ENCODE peak calls at places on chromosomes 5 and 9, in four cellular contexts. F is K562, C is HEK293T, N is GM12878. T is an unnamed sample.

GRCh38 chr5:14401639-14402038 is 180.0 kb upstream of the OTULINL start:
- DNase-seq in C (no peak), F (no peak), N (no peak), T (no peak)

GRCh38 chr5:76601470-76601869 is 21.7 kb downstream of the F2RL2 start:
- DNase-seq in F (peak), N (no peak), C (peak), T (peak)

GRCh38 chr9:61671276-61671973 is 481.6 kb downstream of the SPATA31A7 start:
- DNase-seq in C (no peak), N (no peak), F (no peak), T (no peak)

GRCh38 chr5:74514888-74515551 is 125.5 kb downstream of the ENC1 start:
- DNase-seq in N (no peak), C (no peak), F (no peak), T (peak)

GRCh38 chr9:79769476-79770275 is 197.9 kb downstream of the TLE4 start:
- DNase-seq in C (no peak), F (no peak), N (no peak), T (no peak)

GRCh38 chr9:89483592-89484474 is 14.1 kb downstream of the SEMA4D start:
- DNase-seq in C (no peak), F (no peak), N (no peak), T (no peak)

GRCh38 chr5:54329731-54330709 is 19.6 kb upstream of the ARL15 start:
- DNase-seq in F (no peak), C (no peak), N (no peak), T (no peak)

GRCh38 chr9:126386088-126386487 is 59.5 kb downstream of the MVB12B start:
- DNase-seq in F (no peak), C (peak), N (no peak), T (peak)

GRCh38 chr9:69815313-69815712 is 5.3 kb upstream of the CFAP95 start:
- DNase-seq in F (no peak), C (no peak), N (no peak), T (no peak)

GRCh38 chr9:6680797-6681146 is 35.2 kb upstream of the GLDC start:
- DNase-seq in C (no peak), N (no peak), F (no peak), T (peak)

GRCh38 chr5:59525957-59526356 is 367.6 kb downstream of the PDE4D start:
- DNase-seq in N (no peak), C (no peak), F (no peak), T (peak)

GRCh38 chr9:123412171-123412820 is 56.3 kb downstream of the CRB2 start:
- DNase-seq in N (no peak), F (no peak), C (no peak), T (no peak)

GRCh38 chr9:79572032-79572890 is 496 bp downstream of the TLE4 start:
- DNase-seq in N (no peak), C (peak), F (peak), T (no peak)

GRCh38 chr9:126549246-126550006 is 64.3 kb upstream of the LMX1B start:
- DNase-seq in C (no peak), N (no peak), F (no peak), T (no peak)

GRCh38 chr9:4152876-4153275 is 147.0 kb downstream of the GLIS3 start:
- DNase-seq in F (no peak), N (no peak), C (no peak), T (no peak)

GRCh38 chr9:68907910-68908309 is 106.0 kb downstream of the PRKACG start:
- DNase-seq in C (no peak), N (no peak), F (no peak), T (no peak)

GRCh38 chr5:87361536-87362213 is 51.1 kb downstream of the CCNH start:
- DNase-seq in C (no peak), N (no peak), F (no peak), T (no peak)

GRCh38 chr5:90410178-90410762 is 714 bp upstream of the CETN3 start:
- DNase-seq in N (no peak), C (no peak), F (no peak), T (peak)

GRCh38 chr5:180600554-180601041 is 9.3 kb upstream of the SCGB3A1 start:
- DNase-seq in C (no peak), F (no peak), N (no peak), T (no peak)

GRCh38 chr5:18314192-18314778 is 680.0 kb downstream of the TAF11L14 start:
- DNase-seq in N (no peak), F (peak), C (no peak), T (no peak)

GRCh38 chr5:99814311-99815063 is 720.7 kb upstream of the FAM174A start:
- DNase-seq in F (no peak), N (no peak), C (no peak), T (no peak)

GRCh38 chr5:143536364-143536763 is 132.9 kb upstream of the NR3C1 start:
- DNase-seq in C (no peak), F (no peak), N (no peak), T (peak)

GRCh38 chr5:67815455-67816391 is 399.8 kb upstream of the PIK3R1 start:
- DNase-seq in C (no peak), N (no peak), F (no peak), T (peak)

GRCh38 chr9:87516222-87516930 is 18.7 kb downstream of the DAPK1 start:
- DNase-seq in F (peak), N (no peak), C (no peak), T (peak)

GRCh38 chr5:91670565-91670964 is 287.4 kb upstream of the ARRDC3 start:
- DNase-seq in F (no peak), C (peak), N (no peak), T (no peak)

GRCh38 chr5:100110497-100110896 is 424.7 kb upstream of the FAM174A start:
- DNase-seq in N (no peak), F (no peak), C (no peak), T (no peak)

GRCh38 chr5:15790446-15791005 is 290.5 kb downstream of the FBXL7 start:
- DNase-seq in C (no peak), N (no peak), F (no peak), T (no peak)

GRCh38 chr5:137753227-137753985 is 757 bp downstream of the HNRNPA0 start:
- DNase-seq in N (no peak), C (peak), F (peak), T (no peak)

GRCh38 chr5:39256472-39256871 is 37.1 kb upstream of the FYB1 start:
- DNase-seq in F (no peak), C (no peak), N (peak), T (no peak)

GRCh38 chr5:32559411-32559810 is 25.9 kb upstream of the SUB1 start:
- DNase-seq in F (peak), N (no peak), C (no peak), T (no peak)

GRCh38 chr5:177454397-177455035 is 7.9 kb downstream of the PRR7 start:
- DNase-seq in N (no peak), C (peak), F (peak), T (peak)

GRCh38 chr9:37266630-37267029 is 146.3 kb downstream of the ZCCHC7 start:
- DNase-seq in N (no peak), F (no peak), C (no peak), T (no peak)

GRCh38 chr5:77322406-77322805 is 111.9 kb downstream of the PDE8B start:
- DNase-seq in C (no peak), N (no peak), F (no peak), T (no peak)

GRCh38 chr5:179986328-179986727 is 78.6 kb upstream of the TBC1D9B start:
- DNase-seq in F (no peak), C (no peak), N (no peak), T (no peak)

GRCh38 chr9:126442636-126443035 is 116.0 kb downstream of the MVB12B start:
- DNase-seq in F (no peak), N (no peak), C (no peak), T (no peak)

GRCh38 chr9:109751253-109751652 is 28.7 kb upstream of the PALM2AKAP2 start:
- DNase-seq in N (no peak), C (no peak), F (no peak), T (peak)

GRCh38 chr9:17521456-17521855 is 57.4 kb upstream of the SH3GL2 start:
- DNase-seq in F (no peak), N (no peak), C (no peak), T (no peak)

GRCh38 chr9:17520264-17521058 is 58.4 kb upstream of the SH3GL2 start:
- DNase-seq in N (no peak), F (no peak), C (no peak), T (no peak)

DNA sequence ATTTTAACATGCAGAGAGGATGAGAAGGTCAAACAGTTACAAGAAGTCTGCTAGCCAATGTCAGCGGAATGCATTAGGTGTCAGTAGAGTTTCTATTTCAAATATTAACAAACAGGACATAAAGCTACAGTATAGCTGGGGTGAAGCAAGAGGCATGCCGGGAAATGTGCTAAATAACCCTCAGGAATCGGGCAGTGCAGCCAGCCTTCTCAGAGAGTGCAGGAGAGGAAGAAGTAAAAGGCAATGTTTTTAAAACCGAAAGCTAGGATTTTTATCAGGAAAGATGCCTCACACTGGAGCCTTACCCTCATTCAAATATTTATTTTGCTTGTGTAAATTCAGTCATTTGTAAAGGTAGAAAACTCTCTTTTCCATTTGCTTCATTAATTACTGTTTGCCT is 59.1 kb upstream of the SH3GL2 start:
- DNase-seq in C (no peak), N (no peak), F (no peak), T (no peak)
- TF ChIP-seq TARDBP in C (no peak), N (no peak), F (no peak), T (no peak)

GRCh38 chr9:134690301-134690751 is 48.7 kb downstream of the COL5A1 start:
- DNase-seq in F (no peak), C (no peak), N (no peak), T (no peak)
- TF ChIP-seq TARDBP in F (no peak), C (no peak), N (no peak), T (no peak)

GRCh38 chr5:146873186-146873917 is 5.2 kb downstream of the PPP2R2B start:
- DNase-seq in C (no peak), F (no peak), N (no peak), T (no peak)
- TF ChIP-seq TARDBP in C (no peak), F (no peak), N (no peak), T (no peak)

DNA sequence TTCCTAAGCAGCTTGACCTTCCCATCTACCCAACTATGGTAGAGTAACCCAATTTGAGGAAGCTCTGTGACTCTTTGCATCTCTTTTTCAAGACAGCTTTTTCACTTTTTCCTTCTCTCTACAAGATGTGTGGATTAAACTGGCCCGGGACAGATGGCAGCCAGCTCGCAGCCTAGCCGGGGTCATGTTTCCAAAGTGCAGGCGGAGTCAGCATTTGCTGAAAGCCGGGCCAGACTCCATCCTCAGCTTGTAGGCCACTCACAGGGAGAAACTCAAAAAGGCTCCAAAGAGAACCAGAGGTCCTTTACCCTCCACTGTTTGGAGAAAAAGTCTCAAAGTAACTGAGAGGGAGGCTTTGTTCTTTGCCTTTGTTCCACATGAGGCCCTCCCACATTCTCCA is 286.8 kb upstream of the PANK3 start:
- DNase-seq in N (no peak), C (peak), F (no peak), T (no peak)
- TF ChIP-seq TARDBP in N (no peak), C (no peak), F (no peak), T (no peak)